ENCODE peak calls at places on chromosomes 12 and 14, in nine cellular contexts. One of them, this sample, is unnamed.

GRCh38 chr12:124904306-124905098 is 9.9 kb downstream of the UBC start:
- DNase-seq in cardiac fibroblast: peak; percentile 91
- DNase-seq in non-pigmented ciliary epithelial cell: no peak
- DNase-seq in HT1080: peak; percentile 84
- DNase-seq in HFFc6: peak; percentile 95
- DNase-seq in KG1: no peak
- DNase-seq in amniotic stem cell: peak; percentile 88
- DNase-seq in ACHN: peak; percentile 88
- DNase-seq in kidney: peak; percentile 96
- DNase-seq in this sample: no peak

GRCh38 chr14:93960108-93960475 is 16.3 kb downstream of the ASB2 start:
- DNase-seq in cardiac fibroblast: no peak
- DNase-seq in ACHN: no peak
- DNase-seq in KG1: no peak
- DNase-seq in non-pigmented ciliary epithelial cell: no peak
- DNase-seq in HFFc6: no peak
- DNase-seq in kidney: no peak
- DNase-seq in HT1080: no peak
- DNase-seq in amniotic stem cell: no peak
- DNase-seq in this sample: no peak

GRCh38 chr12:68119724-68120211 is 39.8 kb downstream of the IFNG start:
- DNase-seq in ACHN: no peak
- DNase-seq in HT1080: no peak
- DNase-seq in kidney: no peak
- DNase-seq in KG1: no peak
- DNase-seq in cardiac fibroblast: no peak
- DNase-seq in amniotic stem cell: no peak
- DNase-seq in non-pigmented ciliary epithelial cell: no peak
- DNase-seq in HFFc6: no peak
- DNase-seq in this sample: no peak

GRCh38 chr14:41607966-41608663 is 1.4 kb downstream of the LRFN5 start:
- DNase-seq in cardiac fibroblast: no peak
- DNase-seq in HFFc6: no peak
- DNase-seq in ACHN: no peak
- DNase-seq in KG1: no peak
- DNase-seq in HT1080: no peak
- DNase-seq in kidney: peak; percentile 61
- DNase-seq in amniotic stem cell: no peak
- DNase-seq in non-pigmented ciliary epithelial cell: no peak
- DNase-seq in this sample: no peak

GRCh38 chr14:23403908-23404307 is 4.2 kb downstream of the MYH6 start:
- DNase-seq in KG1: no peak
- DNase-seq in kidney: no peak
- DNase-seq in HFFc6: no peak
- DNase-seq in cardiac fibroblast: no peak
- DNase-seq in ACHN: no peak
- DNase-seq in HT1080: no peak
- DNase-seq in non-pigmented ciliary epithelial cell: no peak
- DNase-seq in amniotic stem cell: no peak
- DNase-seq in this sample: no peak

GRCh38 chr12:122516544-122517361 is 10.0 kb downstream of the RSRC2 start:
- DNase-seq in KG1: no peak
- DNase-seq in HFFc6: no peak
- DNase-seq in ACHN: no peak
- DNase-seq in cardiac fibroblast: no peak
- DNase-seq in amniotic stem cell: no peak
- DNase-seq in HT1080: no peak
- DNase-seq in kidney: no peak
- DNase-seq in non-pigmented ciliary epithelial cell: no peak
- DNase-seq in this sample: no peak

GRCh38 chr12:103800252-103800771 is 40.7 kb downstream of the NT5DC3 start:
- DNase-seq in ACHN: no peak
- DNase-seq in HFFc6: no peak
- DNase-seq in cardiac fibroblast: peak; percentile 86
- DNase-seq in kidney: peak; percentile 82
- DNase-seq in HT1080: no peak
- DNase-seq in non-pigmented ciliary epithelial cell: no peak
- DNase-seq in KG1: no peak
- DNase-seq in amniotic stem cell: no peak
- DNase-seq in this sample: no peak

GRCh38 chr12:131353826-131354225 is 357.1 kb upstream of the SFSWAP start:
- DNase-seq in cardiac fibroblast: no peak
- DNase-seq in non-pigmented ciliary epithelial cell: no peak
- DNase-seq in kidney: no peak
- DNase-seq in HFFc6: no peak
- DNase-seq in KG1: no peak
- DNase-seq in amniotic stem cell: no peak
- DNase-seq in ACHN: no peak
- DNase-seq in HT1080: no peak
- DNase-seq in this sample: no peak

GRCh38 chr12:92340441-92341332 is 195.0 kb upstream of the BTG1 start:
- DNase-seq in HFFc6: no peak
- DNase-seq in ACHN: no peak
- DNase-seq in cardiac fibroblast: peak; percentile 25
- DNase-seq in KG1: no peak
- DNase-seq in amniotic stem cell: no peak
- DNase-seq in kidney: no peak
- DNase-seq in HT1080: no peak
- DNase-seq in non-pigmented ciliary epithelial cell: no peak
- DNase-seq in this sample: no peak

GRCh38 chr14:102693006-102693755 is 84.1 kb upstream of the TRAF3 start:
- DNase-seq in HFFc6: no peak
- DNase-seq in cardiac fibroblast: no peak
- DNase-seq in HT1080: no peak
- DNase-seq in KG1: no peak
- DNase-seq in non-pigmented ciliary epithelial cell: no peak
- DNase-seq in ACHN: no peak
- DNase-seq in kidney: no peak
- DNase-seq in amniotic stem cell: no peak
- DNase-seq in this sample: no peak

GRCh38 chr14:100467939-100468338 is 119.3 kb downstream of the BEGAIN start:
- DNase-seq in non-pigmented ciliary epithelial cell: no peak
- DNase-seq in cardiac fibroblast: no peak
- DNase-seq in amniotic stem cell: no peak
- DNase-seq in kidney: no peak
- DNase-seq in HT1080: no peak
- DNase-seq in ACHN: no peak
- DNase-seq in KG1: no peak
- DNase-seq in HFFc6: no peak
- DNase-seq in this sample: no peak

GRCh38 chr12:88361493-88361892 is 218.8 kb downstream of the KITLG start:
- DNase-seq in cardiac fibroblast: no peak
- DNase-seq in amniotic stem cell: no peak
- DNase-seq in kidney: no peak
- DNase-seq in ACHN: no peak
- DNase-seq in HT1080: no peak
- DNase-seq in HFFc6: peak; percentile 11
- DNase-seq in KG1: no peak
- DNase-seq in non-pigmented ciliary epithelial cell: no peak
- DNase-seq in this sample: no peak

GRCh38 chr12:1606021-1606622 is 11.7 kb upstream of the FBXL14 start:
- DNase-seq in HT1080: peak; percentile 77
- DNase-seq in kidney: peak; percentile 97
- DNase-seq in HFFc6: peak; percentile 86
- DNase-seq in ACHN: peak; percentile 96
- DNase-seq in non-pigmented ciliary epithelial cell: no peak
- DNase-seq in KG1: no peak
- DNase-seq in cardiac fibroblast: peak; percentile 94
- DNase-seq in amniotic stem cell: peak; percentile 95
- DNase-seq in this sample: no peak

GRCh38 chr12:70077441-70077840 is 165.8 kb upstream of the CNOT2 start:
- DNase-seq in HFFc6: no peak
- DNase-seq in cardiac fibroblast: peak; percentile 15
- DNase-seq in ACHN: no peak
- DNase-seq in KG1: no peak
- DNase-seq in non-pigmented ciliary epithelial cell: no peak
- DNase-seq in HT1080: no peak
- DNase-seq in kidney: no peak
- DNase-seq in amniotic stem cell: no peak
- DNase-seq in this sample: no peak

GRCh38 chr12:92570056-92570753 is 132.6 kb upstream of the PLEKHG7 start:
- DNase-seq in kidney: no peak
- DNase-seq in amniotic stem cell: no peak
- DNase-seq in non-pigmented ciliary epithelial cell: peak; percentile 56
- DNase-seq in ACHN: peak; percentile 84
- DNase-seq in cardiac fibroblast: peak; percentile 89
- DNase-seq in KG1: peak; percentile 57
- DNase-seq in HFFc6: peak; percentile 69
- DNase-seq in HT1080: peak; percentile 78
- DNase-seq in this sample: no peak

GRCh38 chr12:69468237-69469026 is 1.8 kb upstream of the FRS2 start:
- DNase-seq in KG1: no peak
- DNase-seq in kidney: no peak
- DNase-seq in HT1080: no peak
- DNase-seq in non-pigmented ciliary epithelial cell: no peak
- DNase-seq in ACHN: no peak
- DNase-seq in HFFc6: peak; percentile 66
- DNase-seq in cardiac fibroblast: no peak
- DNase-seq in amniotic stem cell: no peak
- DNase-seq in this sample: no peak

GRCh38 chr12:15486859-15487258 is 164.6 kb downstream of the PTPRO start:
- DNase-seq in amniotic stem cell: no peak
- DNase-seq in non-pigmented ciliary epithelial cell: no peak
- DNase-seq in HFFc6: no peak
- DNase-seq in ACHN: no peak
- DNase-seq in cardiac fibroblast: no peak
- DNase-seq in HT1080: no peak
- DNase-seq in KG1: no peak
- DNase-seq in kidney: no peak
- DNase-seq in this sample: no peak

GRCh38 chr12:123076604-123077297 is 74.1 kb downstream of the PITPNM2 start:
- DNase-seq in cardiac fibroblast: no peak
- DNase-seq in HFFc6: no peak
- DNase-seq in kidney: no peak
- DNase-seq in HT1080: peak; percentile 31
- DNase-seq in KG1: no peak
- DNase-seq in amniotic stem cell: no peak
- DNase-seq in non-pigmented ciliary epithelial cell: no peak
- DNase-seq in ACHN: no peak
- DNase-seq in this sample: peak; percentile 32

GRCh38 chr12:94205738-94206310 is 57.4 kb downstream of the PLXNC1 start:
- DNase-seq in non-pigmented ciliary epithelial cell: no peak
- DNase-seq in HFFc6: no peak
- DNase-seq in ACHN: no peak
- DNase-seq in HT1080: no peak
- DNase-seq in amniotic stem cell: no peak
- DNase-seq in KG1: no peak
- DNase-seq in kidney: no peak
- DNase-seq in cardiac fibroblast: no peak
- DNase-seq in this sample: no peak

This sample was measured in naive thymus-derived CD8-positive, alpha-beta T cell.